ENCODE peak calls at places on chromosomes 5 and 9, in five cellular contexts. K, R, F, T and W are unnamed samples.

GRCh38 chr5:19880859-19881436 is 107.1 kb downstream of the CDH18 start:
- DNase-seq in K (no peak), R (no peak), F (no peak), T (no peak), W (no peak)

GRCh38 chr9:101307524-101308213 is 77.1 kb downstream of the BAAT start:
- DNase-seq in K (no peak), R (no peak), F (no peak), T (no peak), W (no peak)

GRCh38 chr5:32027093-32027716 is 146.9 kb downstream of the GOLPH3 start:
- DNase-seq in K (no peak), R (peak), F (no peak), T (no peak), W (no peak)

GRCh38 chr9:76810377-76810957 is 46.2 kb downstream of the PCA3 start:
- DNase-seq in K (no peak), R (peak), F (peak), T (peak), W (peak)

GRCh38 chr9:104871961-104872527 is 55.9 kb downstream of the ABCA1 start:
- DNase-seq in K (no peak), R (no peak), F (no peak), T (no peak), W (no peak)

GRCh38 chr9:116653580-116654355 is 33.3 kb upstream of the TRIM32 start:
- DNase-seq in K (no peak), R (no peak), F (no peak), T (no peak), W (no peak)

GRCh38 chr5:75603835-75604234 is 7.4 kb upstream of the ANKDD1B start:
- DNase-seq in K (no peak), R (no peak), F (no peak), T (no peak), W (no peak)

GRCh38 chr5:95654196-95654595 is 7.6 kb downstream of the RFESD start:
- DNase-seq in K (no peak), R (no peak), F (no peak), T (no peak), W (no peak)

GRCh38 chr9:20208951-20209350 is 413.3 kb downstream of the MLLT3 start:
- DNase-seq in K (no peak), R (peak), F (no peak), T (no peak), W (no peak)

GRCh38 chr5:111603446-111603827 is 91.1 kb upstream of the STARD4 start:
- DNase-seq in K (no peak), R (no peak), F (no peak), T (no peak), W (no peak)

GRCh38 chr9:108534741-108535140 is 321.0 kb downstream of the ACTL7B start:
- DNase-seq in K (no peak), R (peak), F (no peak), T (no peak), W (no peak)

GRCh38 chr5:140273401-140273877 is 29.5 kb downstream of the PFDN1 start:
- DNase-seq in K (no peak), R (peak), F (no peak), T (no peak), W (no peak)

GRCh38 chr5:181059297-181060230 is 19.5 kb downstream of the BTNL9 start:
- DNase-seq in K (no peak), R (no peak), F (no peak), T (peak), W (no peak)

GRCh38 chr9:97387504-97387886 is 24.4 kb upstream of the TDRD7 start:
- DNase-seq in K (no peak), R (no peak), F (no peak), T (no peak), W (no peak)

GRCh38 chr9:123914517-123915199 is 15.3 kb downstream of the DENND1A start:
- DNase-seq in K (no peak), R (no peak), F (no peak), T (no peak), W (no peak)

GRCh38 chr9:130893250-130894101 is 3.1 kb downstream of the QRFP start:
- DNase-seq in K (no peak), R (no peak), F (no peak), T (peak), W (peak)

GRCh38 chr5:144794922-144795321 is 624.2 kb downstream of the KCTD16 start:
- DNase-seq in K (no peak), R (peak), F (no peak), T (no peak), W (no peak)

GRCh38 chr5:10194083-10194482 is 55.6 kb downstream of the ATPSCKMT start:
- DNase-seq in K (no peak), R (no peak), F (no peak), T (no peak), W (no peak)

GRCh38 chr9:119689879-119690278 is 320.6 kb upstream of the BRINP1 start:
- DNase-seq in K (no peak), R (no peak), F (no peak), T (no peak), W (no peak)

GRCh38 chr5:310941-311434 is 10.5 kb upstream of the AHRR start:
- DNase-seq in K (no peak), R (peak), F (no peak), T (no peak), W (no peak)

GRCh38 chr9:123000371-123001068 is 32.9 kb upstream of the GPR21 start:
- DNase-seq in K (no peak), R (no peak), F (no peak), T (no peak), W (no peak)